ENCODE peak calls at places on chromosomes 6 and 20, in five cellular contexts. One of them, this sample, is unnamed.

GRCh38 chr6:55917756-55918415 is 42.5 kb upstream of the BMP5 start:
- DNase-seq in A549: no peak
- DNase-seq in HFF-Myc: no peak
- DNase-seq in HCT116: no peak
- DNase-seq in astrocyte of the spinal cord: peak
- DNase-seq in this sample: no peak

GRCh38 chr20:39338977-39339376 is 376.8 kb downstream of the DHX35 start:
- DNase-seq in HFF-Myc: no peak
- DNase-seq in HCT116: no peak
- DNase-seq in A549: no peak
- DNase-seq in astrocyte of the spinal cord: no peak
- DNase-seq in this sample: no peak

GRCh38 chr6:122641818-122642217 is 31.6 kb downstream of the PKIB start:
- DNase-seq in astrocyte of the spinal cord: no peak
- DNase-seq in HCT116: no peak
- DNase-seq in HFF-Myc: no peak
- DNase-seq in A549: no peak
- DNase-seq in this sample: no peak

GRCh38 chr20:38299963-38300362 is 4.0 kb upstream of the BPI start:
- DNase-seq in HCT116: no peak
- DNase-seq in astrocyte of the spinal cord: no peak
- DNase-seq in HFF-Myc: no peak
- DNase-seq in A549: no peak
- DNase-seq in this sample: no peak

GRCh38 chr6:111846511-111847409 is 26.5 kb downstream of the FYN start:
- DNase-seq in astrocyte of the spinal cord: no peak
- DNase-seq in A549: no peak
- DNase-seq in HFF-Myc: no peak
- DNase-seq in HCT116: no peak
- DNase-seq in this sample: no peak

GRCh38 chr20:22453244-22454080 is 130.9 kb downstream of the FOXA2 start:
- DNase-seq in astrocyte of the spinal cord: no peak
- DNase-seq in HCT116: peak
- DNase-seq in HFF-Myc: no peak
- DNase-seq in A549: peak
- DNase-seq in this sample: no peak

GRCh38 chr20:19416627-19417026 is 204.2 kb downstream of the SLC24A3 start:
- DNase-seq in astrocyte of the spinal cord: no peak
- DNase-seq in HFF-Myc: no peak
- DNase-seq in A549: no peak
- DNase-seq in HCT116: no peak
- DNase-seq in this sample: no peak

GRCh38 chr6:143538374-143538773 is 26.9 kb upstream of the FUCA2 start:
- DNase-seq in astrocyte of the spinal cord: no peak
- DNase-seq in HFF-Myc: no peak
- DNase-seq in HCT116: no peak
- DNase-seq in A549: no peak
- DNase-seq in this sample: no peak

GRCh38 chr6:29926795-29927427 is 15.4 kb upstream of the HLA-A start:
- DNase-seq in A549: peak
- DNase-seq in HCT116: no peak
- DNase-seq in astrocyte of the spinal cord: peak
- DNase-seq in HFF-Myc: peak
- DNase-seq in this sample: peak

GRCh38 chr20:25304025-25304549 is 56.2 kb downstream of the PYGB start:
- DNase-seq in A549: no peak
- DNase-seq in HFF-Myc: no peak
- DNase-seq in HCT116: no peak
- DNase-seq in astrocyte of the spinal cord: no peak
- DNase-seq in this sample: no peak

GRCh38 chr6:21958428-21958827 is 338.4 kb downstream of the PRL start:
- DNase-seq in HFF-Myc: no peak
- DNase-seq in A549: no peak
- DNase-seq in HCT116: no peak
- DNase-seq in astrocyte of the spinal cord: no peak
- DNase-seq in this sample: no peak

GRCh38 chr6:137745321-137745720 is 121.7 kb upstream of the TNFAIP3 start:
- DNase-seq in HCT116: no peak
- DNase-seq in astrocyte of the spinal cord: no peak
- DNase-seq in A549: no peak
- DNase-seq in HFF-Myc: no peak
- DNase-seq in this sample: no peak

GRCh38 chr20:8854566-8854965 is 214.3 kb upstream of the PLCB4 start:
- DNase-seq in HCT116: no peak
- DNase-seq in HFF-Myc: no peak
- DNase-seq in astrocyte of the spinal cord: peak
- DNase-seq in A549: no peak
- DNase-seq in this sample: no peak

GRCh38 chr20:47676912-47677311 is 108.4 kb downstream of the SULF2 start:
- DNase-seq in A549: no peak
- DNase-seq in HCT116: no peak
- DNase-seq in astrocyte of the spinal cord: no peak
- DNase-seq in HFF-Myc: no peak
- DNase-seq in this sample: no peak

GRCh38 chr6:46688966-46689335 is 1.3 kb downstream of the TDRD6 start:
- DNase-seq in astrocyte of the spinal cord: no peak
- DNase-seq in A549: no peak
- DNase-seq in HCT116: no peak
- DNase-seq in HFF-Myc: no peak
- DNase-seq in this sample: no peak

GRCh38 chr6:110853754-110854477 is 20.7 kb upstream of the AMD1 start:
- DNase-seq in HCT116: no peak
- DNase-seq in A549: no peak
- DNase-seq in astrocyte of the spinal cord: no peak
- DNase-seq in HFF-Myc: no peak
- DNase-seq in this sample: no peak

GRCh38 chr20:14829897-14830296 is 492.5 kb upstream of the FLRT3 start:
- DNase-seq in A549: no peak
- DNase-seq in HFF-Myc: no peak
- DNase-seq in HCT116: no peak
- DNase-seq in astrocyte of the spinal cord: no peak
- DNase-seq in this sample: no peak

GRCh38 chr6:152053332-152053731 is 245.8 kb downstream of the ESR1 start:
- DNase-seq in astrocyte of the spinal cord: no peak
- DNase-seq in HCT116: no peak
- DNase-seq in HFF-Myc: no peak
- DNase-seq in A549: no peak
- DNase-seq in this sample: no peak

GRCh38 chr6:20328266-20328946 is 73.3 kb upstream of the E2F3 start:
- DNase-seq in HCT116: no peak
- DNase-seq in A549: no peak
- DNase-seq in astrocyte of the spinal cord: no peak
- DNase-seq in HFF-Myc: no peak
- DNase-seq in this sample: no peak

GRCh38 chr20:46376196-46376785 is 30.1 kb downstream of the ELMO2 start:
- DNase-seq in astrocyte of the spinal cord: no peak
- DNase-seq in A549: no peak
- DNase-seq in HCT116: no peak
- DNase-seq in HFF-Myc: no peak
- DNase-seq in this sample: no peak

GRCh38 chr6:84667252-84668213 is 96.9 kb downstream of the TBX18 start:
- DNase-seq in HFF-Myc: no peak
- DNase-seq in A549: no peak
- DNase-seq in astrocyte of the spinal cord: no peak
- DNase-seq in HCT116: no peak
- DNase-seq in this sample: no peak

GRCh38 chr6:35402856-35403191 is 49.3 kb upstream of the FANCE start:
- DNase-seq in astrocyte of the spinal cord: no peak
- DNase-seq in A549: no peak
- DNase-seq in HFF-Myc: no peak
- DNase-seq in HCT116: no peak
- DNase-seq in this sample: no peak

GRCh38 chr6:167747152-167747427 is 79.6 kb upstream of the AFDN start:
- DNase-seq in A549: no peak
- DNase-seq in HFF-Myc: no peak
- DNase-seq in astrocyte of the spinal cord: no peak
- DNase-seq in HCT116: no peak
- DNase-seq in this sample: no peak

GRCh38 chr20:43243672-43244269 is 54.1 kb upstream of the PTPRT start:
- DNase-seq in A549: peak
- DNase-seq in HFF-Myc: no peak
- DNase-seq in astrocyte of the spinal cord: no peak
- DNase-seq in HCT116: no peak
- DNase-seq in this sample: no peak

GRCh38 chr6:55443238-55444134 is 116.2 kb downstream of the GFRAL start:
- DNase-seq in HCT116: no peak
- DNase-seq in HFF-Myc: no peak
- DNase-seq in astrocyte of the spinal cord: no peak
- DNase-seq in A549: no peak
- DNase-seq in this sample: no peak

This sample was measured in natural killer cell treated with Interleukin-12 subunit alpha and Interleukin-12 subunit beta and Interleukin-15 and Interleukin-18, amount 100 ng/mL, for 72 hours.